ENCODE peak calls at places on chromosomes 16 and 17, in seven cellular contexts. A is cardiac fibroblast, S is colonic mucosa, F is A549, J is mucosa of descending colon, B is HL-60, E is left ventricle myocardium inferior. L is an unnamed sample.

GRCh38 chr17:35898283-35899070 is 18.3 kb upstream of the CCL5 start:
- DNase-seq in A (no peak), S (peak), F (no peak), J (peak), B (peak), E (peak), L (no peak)

GRCh38 chr17:17698371-17698770 is 17.1 kb downstream of the RAI1 start:
- DNase-seq in A (no peak), S (no peak), F (no peak), J (no peak), B (no peak), E (no peak), L (no peak)

GRCh38 chr16:2023098-2023925 is 3.4 kb upstream of the NHERF2 start:
- DNase-seq in A (peak), S (peak), F (peak), J (peak), B (peak), E (peak), L (no peak)

GRCh38 chr16:23052908-23053580 is 96.2 kb downstream of the USP31 start:
- DNase-seq in A (no peak), S (no peak), F (no peak), J (no peak), B (no peak), E (no peak), L (no peak)

GRCh38 chr16:50809561-50809960 is 67.7 kb downstream of the CYLD start:
- DNase-seq in A (no peak), S (no peak), F (no peak), J (no peak), B (no peak), E (no peak), L (no peak)

GRCh38 chr17:21090889-21091618 is 35.7 kb upstream of the DHRS7B start:
- DNase-seq in A (no peak), S (no peak), F (no peak), J (no peak), B (no peak), E (no peak), L (peak)

GRCh38 chr17:13114601-13115024 is 96.8 kb upstream of the ELAC2 start:
- DNase-seq in A (peak), S (peak), F (peak), J (peak), B (peak), E (peak), L (peak)

GRCh38 chr17:62898239-62898864 is 67.7 kb upstream of the TANC2 start:
- DNase-seq in A (peak), S (no peak), F (no peak), J (no peak), B (no peak), E (peak), L (no peak)

GRCh38 chr16:29146266-29146665 is 161.4 kb downstream of the LAT start:
- DNase-seq in A (no peak), S (no peak), F (no peak), J (no peak), B (no peak), E (no peak), L (no peak)

GRCh38 chr16:88936008-88936912 is 40.7 kb downstream of the CBFA2T3 start:
- DNase-seq in A (no peak), S (peak), F (peak), J (peak), B (peak), E (peak), L (no peak)

GRCh38 chr16:11210260-11210659 is 45.7 kb downstream of the SOCS1 start:
- DNase-seq in A (no peak), S (no peak), F (no peak), J (no peak), B (no peak), E (no peak), L (no peak)

GRCh38 chr16:88472637-88473205 is 19.6 kb downstream of the ZFPM1 start:
- DNase-seq in A (peak), S (no peak), F (no peak), J (no peak), B (no peak), E (peak), L (no peak)

GRCh38 chr17:6941989-6942388 is 53.9 kb upstream of the ALOX12 start:
- DNase-seq in A (no peak), S (no peak), F (no peak), J (no peak), B (no peak), E (no peak), L (no peak)

GRCh38 chr17:7626956-7627249 is 718 bp downstream of the SAT2 start:
- DNase-seq in A (no peak), S (peak), F (no peak), J (no peak), B (no peak), E (no peak), L (no peak)

GRCh38 chr16:27199747-27200146 is 3.6 kb upstream of the KDM8 start:
- DNase-seq in A (peak), S (no peak), F (no peak), J (no peak), B (peak), E (no peak), L (no peak)

GRCh38 chr17:43367588-43368242 is 31.1 kb upstream of the ARL4D start:
- DNase-seq in A (peak), S (no peak), F (peak), J (no peak), B (peak), E (no peak), L (peak)

GRCh38 chr17:80720624-80721577 is 176.3 kb downstream of the RPTOR start:
- DNase-seq in A (peak), S (no peak), F (peak), J (peak), B (no peak), E (no peak), L (peak)

GRCh38 chr17:67253379-67253778 is 8.4 kb upstream of the HELZ start:
- DNase-seq in A (peak), S (no peak), F (no peak), J (no peak), B (no peak), E (no peak), L (peak)

GRCh38 chr16:69563605-69564580 is 1.9 kb upstream of the NFAT5 start:
- DNase-seq in A (peak), S (peak), F (no peak), J (no peak), B (peak), E (no peak), L (no peak)

GRCh38 chr16:803751-804075 is 3.2 kb upstream of the GNG13 start:
- DNase-seq in A (no peak), S (no peak), F (no peak), J (no peak), B (no peak), E (no peak), L (no peak)

GRCh38 chr17:50139950-50140885 is 10.3 kb upstream of the SAMD14 start:
- DNase-seq in A (peak), S (peak), F (peak), J (peak), B (peak), E (peak), L (no peak)

GRCh38 chr16:68768170-68768569 is 31.1 kb downstream of the CDH1 start:
- DNase-seq in A (no peak), S (no peak), F (no peak), J (no peak), B (no peak), E (no peak), L (no peak)

GRCh38 chr17:12790806-12791148 is 1.5 kb downstream of the ARHGAP44 start:
- DNase-seq in A (no peak), S (no peak), F (no peak), J (peak), B (no peak), E (no peak), L (no peak)

GRCh38 chr17:32525116-32525515 is 38.3 kb downstream of the CDK5R1 start:
- DNase-seq in A (peak), S (no peak), F (no peak), J (no peak), B (no peak), E (no peak), L (no peak)

GRCh38 chr17:45341389-45342158 is 24.8 kb upstream of the MAP3K14 start:
- DNase-seq in A (peak), S (no peak), F (peak), J (no peak), B (no peak), E (peak), L (peak)

GRCh38 chr17:68035131-68035522 is 408 bp upstream of the KPNA2 start:
- DNase-seq in A (no peak), S (peak), F (peak), J (peak), B (peak), E (peak), L (no peak)

GRCh38 chr17:17981330-17981729 is 8.7 kb downstream of the DRC3 start:
- DNase-seq in A (no peak), S (no peak), F (no peak), J (no peak), B (no peak), E (no peak), L (no peak)

GRCh38 chr16:11596572-11597226 is 10.0 kb upstream of the LITAF start:
- DNase-seq in A (no peak), S (no peak), F (no peak), J (no peak), B (peak), E (no peak), L (no peak)

GRCh38 chr17:63828936-63829335 is 1.5 kb upstream of the FTSJ3 start:
- DNase-seq in A (no peak), S (no peak), F (no peak), J (no peak), B (no peak), E (no peak), L (no peak)

DNA sequence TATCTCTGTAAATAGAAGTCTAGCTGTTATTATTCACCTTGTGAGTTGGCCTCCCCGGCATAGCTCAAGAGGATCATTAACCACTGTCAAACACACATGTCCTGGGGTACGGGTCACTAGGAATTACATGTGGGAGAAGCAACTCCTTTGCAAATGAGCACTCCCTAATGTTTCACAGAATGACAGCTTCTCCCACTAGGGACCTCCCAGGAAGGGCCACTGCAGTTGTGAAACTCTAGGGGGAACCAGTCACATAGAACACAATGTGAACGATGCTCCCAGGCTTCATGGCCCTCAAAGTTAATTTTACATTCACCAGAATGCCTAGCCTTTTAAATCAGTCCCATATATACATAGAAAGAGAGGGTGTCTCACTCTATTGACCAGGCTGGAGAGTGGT is 12.4 kb upstream of the ZNF19 start:
- DNase-seq in A (no peak), S (no peak), F (no peak), J (no peak), B (no peak), E (no peak), L (no peak)
- TF ChIP-seq CTCF in A (no peak), S (no peak), F (no peak), J (no peak), B (no peak), E (no peak), L (no peak)

DNA sequence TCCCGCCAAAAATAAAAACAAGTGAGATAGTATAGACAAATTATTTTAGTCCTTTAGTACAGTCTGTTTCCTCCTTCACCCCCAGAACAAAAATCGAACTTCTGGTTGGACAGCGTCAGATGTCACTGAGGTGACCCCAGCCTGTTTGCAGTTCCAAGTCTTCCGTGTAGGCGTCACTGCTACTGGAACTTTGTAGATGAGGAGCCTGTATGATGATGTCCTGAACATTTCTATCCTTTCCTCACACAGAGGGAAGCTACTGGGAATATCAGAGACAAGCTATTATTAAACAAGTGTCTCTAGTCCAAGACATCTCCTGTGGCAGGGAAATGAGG is 924 bp upstream of the VEZF1 start:
- DNase-seq in A (peak), S (peak), F (peak), J (peak), B (peak), E (no peak), L (no peak)
- TF ChIP-seq CTCF in A (no peak), S (no peak), F (peak), J (no peak), B (peak), E (no peak), L (no peak)

GRCh38 chr17:48952904-48953303 is 8.3 kb upstream of the SNF8 start:
- DNase-seq in A (no peak), S (no peak), F (no peak), J (no peak), B (no peak), E (no peak), L (no peak)

GRCh38 chr17:48951572-48951971 is 6.9 kb upstream of the SNF8 start:
- DNase-seq in A (no peak), S (no peak), F (no peak), J (no peak), B (no peak), E (no peak), L (no peak)

DNA sequence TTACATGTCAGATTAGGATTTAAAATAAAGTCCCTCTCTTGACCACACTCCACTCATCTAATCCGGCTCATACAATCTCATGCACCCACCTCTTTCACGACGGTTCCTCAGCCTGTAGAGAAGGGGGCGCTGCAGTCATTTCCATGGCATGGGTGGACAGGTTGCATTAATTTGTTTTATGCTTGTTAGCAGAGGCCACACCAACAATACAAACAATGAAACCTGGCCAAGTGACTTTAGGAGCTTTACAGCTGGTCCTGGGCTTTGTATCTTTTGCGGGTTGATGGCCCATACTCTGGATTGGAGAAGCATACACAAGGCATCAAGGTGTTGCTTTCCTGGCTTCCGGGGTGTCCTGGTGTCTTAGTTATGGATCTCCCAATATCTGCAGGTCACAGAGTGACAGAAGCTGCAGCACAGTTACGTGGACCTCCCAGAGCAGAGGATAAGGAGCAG is 9.7 kb upstream of the SNF8 start:
- DNase-seq in A (peak), S (peak), F (peak), J (peak), B (peak), E (no peak), L (no peak)
- TF ChIP-seq CTCF in A (peak), S (no peak), F (peak), J (no peak), B (no peak), E (no peak), L (peak)

GRCh38 chr17:38703742-38704644 is 1.1 kb upstream of the MLLT6 start:
- DNase-seq in A (peak), S (peak), F (no peak), J (peak), B (peak), E (peak), L (no peak)
- TF ChIP-seq CTCF in A (no peak), S (no peak), F (no peak), J (no peak), B (no peak), E (no peak), L (no peak)

GRCh38 chr16:67199808-67200198 is 872 bp downstream of the ELMO3 start:
- DNase-seq in A (no peak), S (peak), F (no peak), J (peak), B (no peak), E (no peak), L (no peak)
- TF ChIP-seq CTCF in A (no peak), S (no peak), F (no peak), J (no peak), B (no peak), E (no peak), L (peak)